ENCODE peak calls at places on chromosomes 1 and 21, in four cellular contexts. D is fibroblast of mammary gland, H is IMR-90, B is fibroblast of lung. N is an unnamed sample.

GRCh38 chr1:95407146-95407863 is 173.3 kb downstream of the RWDD3 start:
- DNase-seq in D (no peak), B (no peak), H (no peak), N (no peak)

GRCh38 chr1:220991959-220992704 is 112.9 kb downstream of the HLX start:
- DNase-seq in D (peak), H (peak), B (no peak), N (peak)

GRCh38 chr1:30727796-30728195 is 4.4 kb upstream of the MATN1 start:
- DNase-seq in D (peak), B (peak), H (peak), N (peak)

GRCh38 chr1:118504231-118504644 is 319.2 kb upstream of the SPAG17 start:
- DNase-seq in B (no peak), D (no peak), H (no peak), N (no peak)

GRCh38 chr1:24048205-24048869 is 63.6 kb downstream of the MYOM3 start:
- DNase-seq in B (peak), H (no peak), D (peak), N (peak)

GRCh38 chr1:212512731-212513559 is 80.2 kb downstream of the NENF start:
- DNase-seq in H (peak), D (peak), B (peak), N (peak)

GRCh38 chr1:225044258-225044657 is 114.8 kb downstream of the DNAH14 start:
- DNase-seq in D (peak), H (no peak), B (peak), N (peak)

GRCh38 chr1:196309386-196309785 is 298.9 kb downstream of the KCNT2 start:
- DNase-seq in D (peak), H (peak), B (peak), N (peak)

GRCh38 chr1:14653461-14653960 is 55.0 kb downstream of the KAZN start:
- DNase-seq in B (no peak), D (peak), H (no peak), N (peak)

GRCh38 chr1:81151300-81151699 is 649.4 kb upstream of the ADGRL2 start:
- DNase-seq in B (peak), D (peak), H (peak), N (no peak)

GRCh38 chr21:44304846-44305245 is 5.0 kb downstream of the PFKL start:
- DNase-seq in H (peak), B (peak), D (peak), N (peak)

GRCh38 chr1:35932941-35933340 is 2.0 kb downstream of the AGO3 start:
- DNase-seq in D (no peak), H (no peak), B (no peak), N (no peak)
- H3K4me3 ChIP-seq in D (no peak), H (no peak), B (no peak), N (peak)

GRCh38 chr1:8871539-8871935 is 6.9 kb downstream of the ENO1 start:
- DNase-seq in D (no peak), B (no peak), H (no peak), N (no peak)
- TF ChIP-seq CTCF in D (peak), B (no peak), H (peak), N (peak)

DNA sequence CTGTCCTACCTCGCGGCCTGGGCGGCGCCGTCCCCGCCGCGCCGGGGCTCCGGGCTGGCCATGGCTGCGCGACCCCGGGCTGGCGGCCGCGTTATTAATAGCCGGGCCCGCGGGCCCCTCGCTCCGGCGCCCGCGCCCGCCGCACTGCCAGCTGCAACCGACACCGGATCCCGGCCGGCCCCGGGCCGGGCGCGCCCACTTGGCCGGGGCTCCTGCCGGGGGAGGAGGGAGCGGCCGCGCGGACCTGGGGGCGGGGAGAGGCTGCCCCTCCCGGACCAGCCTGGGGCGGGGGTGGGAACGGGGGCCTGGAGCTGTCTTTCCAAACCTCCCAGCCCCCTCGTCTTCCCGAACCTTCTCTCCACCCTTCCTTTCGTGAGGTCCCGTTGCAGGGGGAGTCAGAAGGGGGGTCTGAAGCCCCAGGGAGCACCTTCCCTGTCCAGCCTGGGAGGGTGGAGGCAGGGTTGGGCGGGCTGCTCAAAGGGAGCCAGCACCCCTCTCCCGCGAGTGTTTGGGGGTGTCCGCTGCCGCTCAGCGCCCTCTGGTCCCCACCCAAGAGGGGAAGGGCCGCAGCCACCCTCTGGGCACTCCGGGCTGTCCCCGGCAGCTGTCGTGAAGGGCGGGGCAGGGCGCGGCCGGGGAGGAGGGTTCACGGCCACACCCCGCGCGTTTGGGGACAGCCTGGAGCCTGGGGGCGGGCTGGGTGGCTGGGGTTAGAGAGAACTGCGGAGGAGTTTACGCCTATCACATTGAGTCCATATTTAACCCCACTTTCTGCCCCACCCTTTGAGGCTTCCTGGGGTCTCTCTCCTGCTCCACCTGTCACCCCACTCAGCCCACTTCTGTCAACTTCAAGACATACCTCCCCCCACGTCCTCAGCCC is at the start of gene SYNC:
- DNase-seq in B (peak), H (peak), D (peak), N (no peak)
- H3K4me3 ChIP-seq in B (peak), H (peak), D (peak), N (peak)

DNA sequence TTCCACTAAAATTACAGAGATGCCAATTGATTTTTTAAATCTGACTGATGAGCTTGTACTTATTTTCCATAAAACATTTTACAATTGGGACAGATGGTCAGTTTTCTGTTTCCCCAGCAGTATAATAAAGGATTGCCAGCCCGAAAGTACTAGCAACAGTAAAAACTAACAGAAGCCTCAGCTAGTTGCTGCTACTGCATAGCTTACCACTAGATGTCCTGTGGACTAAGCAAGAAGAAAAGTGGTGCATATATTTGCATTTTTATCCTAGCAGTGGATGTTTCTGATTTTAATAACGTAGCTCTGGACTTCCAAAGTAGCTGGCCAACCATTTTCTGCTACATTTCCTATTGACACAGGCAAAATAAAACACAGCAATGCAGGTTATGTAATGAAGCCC is 241.5 kb downstream of the BARHL2 start:
- DNase-seq in B (peak), D (no peak), H (peak), N (no peak)
- TF ChIP-seq CTCF in B (no peak), D (no peak), H (no peak), N (no peak)

DNA sequence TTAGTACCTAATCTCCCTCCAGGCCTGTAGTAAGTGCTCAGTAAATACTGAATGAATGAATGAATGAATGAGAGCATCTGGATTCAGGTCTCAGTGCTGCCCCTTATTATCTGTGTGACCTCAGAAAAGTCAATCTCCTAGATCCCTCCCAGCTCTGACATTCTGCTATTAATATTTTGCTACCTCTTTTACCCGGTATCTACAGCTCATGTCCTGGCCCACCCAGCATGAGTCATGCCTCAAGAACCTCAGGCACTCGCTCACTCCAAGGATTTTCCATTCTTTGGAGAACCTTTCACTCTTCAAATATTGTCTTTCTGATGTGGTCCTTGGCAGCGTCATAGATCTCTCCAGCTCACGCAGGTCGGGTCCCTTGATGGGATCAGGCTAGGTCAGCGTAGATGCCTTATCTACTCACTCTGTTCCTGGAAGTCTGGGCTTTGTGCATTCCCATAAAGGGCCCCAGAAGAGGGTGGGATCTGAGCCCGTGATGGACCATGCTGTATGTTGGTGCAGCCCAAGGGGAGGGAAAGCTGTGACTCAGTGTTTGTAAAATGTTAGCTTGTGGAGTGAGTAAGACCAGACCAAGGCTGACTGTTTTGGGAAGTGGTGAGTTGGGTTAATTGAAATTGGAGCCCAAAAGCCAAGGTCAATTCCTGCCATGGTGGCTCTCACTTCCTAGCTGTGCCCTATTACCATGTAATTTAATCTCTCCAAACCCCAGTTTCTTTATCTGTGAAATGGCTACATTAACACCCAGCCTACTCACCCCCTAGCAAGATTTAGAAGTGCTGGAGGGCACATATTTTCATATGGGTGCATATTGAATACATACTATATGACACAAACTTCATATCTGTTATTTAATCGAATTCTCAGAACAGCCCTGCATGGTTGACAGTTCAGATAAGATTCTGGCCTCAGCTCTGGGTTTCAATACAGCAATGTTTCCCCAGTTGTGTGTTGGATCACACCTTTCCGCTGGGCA is 214.1 kb upstream of the USP24 start:
- DNase-seq in D (peak), H (peak), B (peak), N (peak)
- H3K4me3 ChIP-seq in D (no peak), H (no peak), B (no peak), N (no peak)

GRCh38 chr1:177925006-177925405 is 44.9 kb downstream of the SEC16B start:
- DNase-seq in H (peak), D (no peak), B (peak), N (peak)

GRCh38 chr1:177927021-177927596 is 42.7 kb downstream of the SEC16B start:
- DNase-seq in D (peak), B (peak), H (peak), N (peak)

GRCh38 chr1:177926201-177926600 is 43.7 kb downstream of the SEC16B start:
- DNase-seq in D (no peak), H (peak), B (peak), N (no peak)

GRCh38 chr1:177932123-177932522 is 37.7 kb downstream of the SEC16B start:
- DNase-seq in H (no peak), B (no peak), D (no peak), N (no peak)

DNA sequence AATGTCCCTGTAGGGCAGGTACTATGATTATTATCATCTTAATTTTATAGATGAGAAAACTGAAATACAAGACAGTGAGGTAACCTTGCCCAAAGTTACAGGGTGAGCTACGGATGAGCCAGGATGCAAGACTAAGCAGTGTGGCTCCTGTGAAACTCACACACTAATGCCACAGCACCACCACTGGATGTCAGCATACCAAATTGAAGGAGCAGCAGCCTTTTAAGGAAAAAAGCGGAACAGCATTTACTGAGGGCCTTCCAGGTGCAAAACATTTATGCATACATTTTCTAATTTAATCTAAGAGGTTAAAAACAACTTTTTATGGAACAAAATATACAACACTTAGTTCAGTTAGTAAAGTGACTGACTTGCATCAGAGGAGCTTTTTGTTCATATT is 41.7 kb downstream of the SEC16B start:
- DNase-seq in H (peak), D (peak), B (peak), N (no peak)
- TF ChIP-seq CTCF in H (peak), D (peak), B (peak), N (peak)

GRCh38 chr1:202710070-202711025 is at the start of gene SYT2:
- DNase-seq in B (peak), H (no peak), D (no peak), N (peak)
- H3K4me3 ChIP-seq in B (no peak), H (peak), D (no peak), N (no peak)

N was measured in fibroblast of villous mesenchyme.